ENCODE peak calls at places on chromosomes 2 and 18, in four cellular contexts. W, I, Y and V are unnamed samples.

GRCh38 chr18:70553961-70554325 is 265.1 kb downstream of the SOCS6 start:
- DNase-seq in I (no peak), Y (no peak), W (no peak), V (no peak)

GRCh38 chr2:28649481-28650260 is 102.0 kb upstream of the PPP1CB start:
- DNase-seq in Y (peak; percentile 36), I (no peak), W (no peak), V (no peak)

GRCh38 chr2:32946314-32947075 is at the start of gene LTBP1:
- DNase-seq in Y (peak; percentile 42), W (peak; percentile 83), I (no peak), V (peak; percentile 85)

GRCh38 chr2:59301466-59302402 is 1060.6 kb upstream of the FANCL start:
- DNase-seq in Y (peak; percentile 67), W (peak; percentile 70), I (peak; percentile 54), V (peak; percentile 14)

GRCh38 chr2:69946351-69947077 is 14.9 kb downstream of the ASPRV1 start:
- DNase-seq in Y (peak; percentile 82), I (no peak), W (peak; percentile 69), V (peak; percentile 61)

GRCh38 chr2:23069156-23069555 is 315.8 kb upstream of the KLHL29 start:
- DNase-seq in Y (peak; percentile 33), W (no peak), I (no peak), V (no peak)

GRCh38 chr2:23526114-23526513 is 141.1 kb downstream of the KLHL29 start:
- DNase-seq in Y (no peak), W (no peak), I (no peak), V (no peak)

GRCh38 chr2:200239216-200239615 is 67.3 kb upstream of the SPATS2L start:
- DNase-seq in I (no peak), Y (no peak), W (no peak), V (no peak)

GRCh38 chr2:134002391-134002790 is 251.5 kb upstream of the MGAT5 start:
- DNase-seq in Y (no peak), I (no peak), W (no peak), V (no peak)

GRCh38 chr18:394997-395383 is 105.5 kb downstream of the COLEC12 start:
- DNase-seq in I (no peak), W (no peak), Y (no peak), V (no peak)

GRCh38 chr2:29114841-29115609 is at the start of gene CLIP4:
- DNase-seq in I (no peak), Y (no peak), W (peak; percentile 53), V (no peak)

DNA sequence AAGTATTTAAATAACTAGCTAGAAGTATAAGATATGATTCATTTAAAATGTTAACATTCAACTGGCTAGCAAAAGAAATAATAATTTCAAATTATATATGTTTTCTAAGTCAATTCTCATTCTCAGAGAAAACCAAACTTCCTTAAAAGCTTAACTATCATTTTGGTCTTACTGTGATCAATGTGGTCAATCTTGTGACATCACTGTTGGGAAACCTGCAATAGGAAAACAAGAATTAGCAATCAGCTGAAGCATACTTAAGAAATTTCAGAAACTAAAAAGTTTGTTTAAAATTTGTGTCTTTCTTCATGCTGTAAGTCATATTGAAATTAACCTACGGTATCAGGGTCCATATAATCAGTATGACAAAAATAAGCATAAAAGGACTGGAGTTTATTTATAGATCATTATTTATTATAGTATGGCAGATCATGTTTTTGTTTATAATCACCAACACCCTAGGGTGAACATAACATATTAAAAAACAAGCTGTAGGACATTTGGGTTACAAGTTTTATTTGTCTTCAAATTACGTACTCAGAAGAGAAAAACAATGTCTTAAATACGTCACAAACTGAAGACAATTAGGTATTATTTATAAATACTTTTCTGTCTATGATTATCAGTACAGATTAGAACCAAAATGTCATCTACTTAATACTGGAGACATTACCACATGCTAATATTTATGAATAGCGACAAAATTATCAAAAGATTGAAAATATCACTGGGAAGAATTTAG is 60.5 kb downstream of the BAZ2B start:
- DNase-seq in W (no peak), Y (no peak), I (no peak), V (no peak)
- TF ChIP-seq RNF2 in W (no peak), Y (no peak), I (no peak), V (no peak)

GRCh38 chr2:80328033-80328635 is 23.6 kb upstream of the LRRTM1 start:
- DNase-seq in I (no peak), Y (no peak), W (no peak), V (peak; percentile 33)
- TF ChIP-seq RNF2 in I (no peak), Y (no peak), W (no peak), V (no peak)

DNA sequence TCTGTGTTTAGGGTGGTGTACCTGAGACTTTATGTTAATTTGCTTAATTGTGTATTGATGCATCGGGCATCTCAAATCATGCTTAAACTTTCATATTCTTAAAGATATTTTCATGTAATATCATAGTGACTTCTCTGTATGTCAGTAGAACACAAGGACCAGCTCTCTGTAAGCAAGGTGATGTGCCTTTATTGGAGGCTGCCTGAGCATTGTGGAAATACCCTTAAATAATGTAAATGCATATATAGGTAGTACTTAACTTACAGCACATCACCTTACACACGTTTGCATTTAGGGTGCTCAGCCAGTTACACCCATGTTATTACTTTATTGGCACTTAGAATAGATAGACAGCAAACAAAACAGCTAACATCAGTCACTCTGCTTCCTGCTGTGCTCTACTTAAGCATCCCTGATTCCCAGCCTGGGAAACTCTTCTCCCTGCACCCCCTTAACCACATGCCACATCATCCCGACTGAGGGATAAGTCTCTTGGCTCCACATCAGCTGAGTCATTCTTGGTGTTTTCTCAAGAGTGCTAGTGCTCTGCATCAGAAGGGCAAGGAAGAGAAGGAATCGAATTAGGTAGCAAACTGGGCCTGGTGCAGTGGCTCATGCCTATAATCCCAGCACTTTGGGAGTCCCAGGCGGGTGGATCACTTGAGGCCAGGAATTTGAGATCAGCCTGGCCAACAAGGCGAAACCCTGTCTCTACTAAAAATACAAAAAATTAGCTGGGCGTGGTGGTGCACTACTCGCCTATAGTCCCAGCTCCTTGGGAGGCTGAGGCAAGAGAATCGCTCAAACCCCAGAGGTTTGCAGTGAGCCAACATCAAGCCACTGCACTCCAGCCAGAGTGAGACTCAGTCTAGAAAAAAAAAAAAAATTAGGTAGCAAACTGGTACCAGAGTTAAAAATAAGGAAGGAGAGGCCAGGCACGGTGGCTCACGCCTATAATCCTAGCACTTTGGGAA is 108.7 kb downstream of the MAP3K20 start:
- DNase-seq in I (no peak), W (peak; percentile 96), Y (no peak), V (peak; percentile 29)
- TF ChIP-seq RNF2 in I (no peak), W (no peak), Y (no peak), V (no peak)

DNA sequence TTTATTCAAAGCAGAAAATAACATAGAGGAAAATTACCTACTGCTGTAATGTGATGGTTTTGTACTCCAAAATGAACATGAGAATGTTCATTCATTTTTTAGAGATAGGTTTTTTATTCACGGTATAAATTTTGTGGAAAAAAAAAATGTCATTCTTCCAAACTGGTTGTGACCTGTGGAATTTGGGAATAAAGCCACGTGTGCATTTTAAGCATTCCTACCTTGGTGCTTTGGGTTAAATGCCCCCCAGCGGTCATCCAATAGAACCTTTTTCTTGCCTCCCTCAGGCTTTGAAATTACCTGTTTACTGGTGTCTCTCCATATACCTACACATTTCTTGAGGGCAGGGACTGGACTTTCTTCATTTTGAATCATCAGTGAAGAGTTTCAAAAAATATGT is 740.7 kb downstream of the DPP10 start:
- DNase-seq in Y (no peak), I (no peak), W (no peak), V (no peak)
- TF ChIP-seq RNF2 in Y (no peak), I (no peak), W (no peak), V (no peak)